ENCODE peak calls at places on chromosomes 3 and 15, in six cellular contexts. G is H7; U is neuronal stem cell; D is stimulated activated CD4-positive, alpha-beta T cell treated with anti-CD3 and anti-CD28 coated beads, Interleukin-12 subunit alpha, Interleukin-12 subunit beta, amount 100 ng/mL, for 4 hours; W is neural progenitor cell; L is NCI-H1694. H is an unnamed sample.

GRCh38 chr15:31216210-31216911 is 110.3 kb upstream of the KLF13 start:
- DNase-seq in W (peak), U (peak), G (no peak), L (no peak), D (peak), H (peak)

GRCh38 chr15:39586387-39587171 is 5.7 kb downstream of the THBS1 start:
- DNase-seq in D (no peak), U (no peak), L (no peak), W (no peak), G (no peak), H (no peak)

GRCh38 chr3:187976361-187976900 is 177.5 kb upstream of the LPP start:
- DNase-seq in U (no peak), G (no peak), D (no peak), W (no peak), L (no peak), H (no peak)

GRCh38 chr3:97432914-97433313 is 331.6 kb upstream of the ARL6 start:
- DNase-seq in G (no peak), L (no peak), W (no peak), D (no peak), U (no peak), H (no peak)

GRCh38 chr3:29057326-29057725 is 223.5 kb upstream of the RBMS3 start:
- DNase-seq in G (peak), W (peak), L (no peak), U (no peak), D (no peak), H (no peak)

GRCh38 chr3:16761576-16761975 is 123.2 kb upstream of the PLCL2 start:
- DNase-seq in W (no peak), D (no peak), U (no peak), L (no peak), G (no peak), H (no peak)

GRCh38 chr3:185733980-185734724 is 90.7 kb downstream of the IGF2BP2 start:
- DNase-seq in L (peak), U (peak), W (peak), G (peak), D (no peak), H (no peak)

GRCh38 chr3:66416556-66417304 is 84.1 kb downstream of the LRIG1 start:
- DNase-seq in U (no peak), D (no peak), G (no peak), W (no peak), L (no peak), H (peak)

GRCh38 chr3:71495708-71496472 is 87.6 kb downstream of the FOXP1 start:
- DNase-seq in U (no peak), D (no peak), W (no peak), G (peak), L (no peak), H (no peak)

GRCh38 chr3:191051037-191051436 is 148.0 kb upstream of the OSTN start:
- DNase-seq in G (peak), D (no peak), W (peak), L (peak), U (peak), H (no peak)

GRCh38 chr15:66707310-66708160 is 5.5 kb downstream of the SMAD6 start:
- DNase-seq in L (peak), W (peak), D (no peak), G (peak), U (peak), H (no peak)

GRCh38 chr15:43518073-43518761 is 809 bp downstream of the MAP1A start:
- DNase-seq in W (peak), U (no peak), D (no peak), G (peak), L (peak), H (no peak)

GRCh38 chr3:157082305-157082981 is 77.5 kb downstream of the CCNL1 start:
- DNase-seq in D (no peak), L (no peak), U (no peak), W (no peak), G (no peak), H (no peak)

GRCh38 chr15:63726491-63726890 is 107.3 kb downstream of the HERC1 start:
- DNase-seq in W (no peak), L (no peak), D (no peak), U (no peak), G (no peak), H (no peak)

GRCh38 chr3:51388286-51389029 is 2.6 kb upstream of the RBM15B start:
- DNase-seq in D (no peak), L (no peak), W (no peak), U (no peak), G (no peak), H (no peak)

GRCh38 chr3:39254806-39255449 is 24.9 kb downstream of the CX3CR1 start:
- DNase-seq in U (no peak), W (no peak), D (no peak), L (no peak), G (no peak), H (no peak)

GRCh38 chr15:20294651-20295237 is 246.9 kb downstream of the GOLGA6L6 start:
- DNase-seq in L (no peak), G (peak), W (no peak), D (no peak), U (peak), H (no peak)

GRCh38 chr15:40463886-40464545 is 6.8 kb upstream of the CHST14 start:
- DNase-seq in G (no peak), L (no peak), U (no peak), D (no peak), W (no peak), H (no peak)

GRCh38 chr3:150805380-150805779 is 42.4 kb upstream of the SIAH2 start:
- DNase-seq in U (no peak), D (no peak), W (no peak), G (no peak), L (no peak), H (no peak)

H was measured in CD8-positive, alpha-beta memory T cell.